ENCODE peak calls at places on chromosomes 12 and 14, in four cellular contexts. A, L, N and H are unnamed samples.

GRCh38 chr12:117002040-117002832 is 91.5 kb downstream of the FBXW8 start:
- DNase-seq in A (no peak), L (no peak), N (no peak), H (no peak)

GRCh38 chr12:121839993-121840761 is 18.5 kb downstream of the HPD start:
- DNase-seq in A (no peak), L (no peak), N (no peak), H (no peak)

GRCh38 chr14:104895207-104895785 is 29.4 kb upstream of the PLD4 start:
- DNase-seq in A (no peak), L (no peak), N (no peak), H (peak)

GRCh38 chr12:119749666-119750065 is 81.7 kb downstream of the PRKAB1 start:
- DNase-seq in A (no peak), L (no peak), N (no peak), H (no peak)

GRCh38 chr14:34275038-34275437 is 187.0 kb downstream of the SPTSSA start:
- DNase-seq in A (no peak), L (no peak), N (no peak), H (no peak)

GRCh38 chr12:51174501-51174900 is 1.6 kb upstream of the TFCP2 start:
- DNase-seq in A (no peak), L (peak), N (no peak), H (no peak)

GRCh38 chr12:127150479-127150878 is 1116.5 kb upstream of the TMEM132C start:
- DNase-seq in A (no peak), L (no peak), N (no peak), H (no peak)

GRCh38 chr14:101634453-101635237 is 73.3 kb downstream of the DIO3 start:
- DNase-seq in A (no peak), L (no peak), N (no peak), H (no peak)

GRCh38 chr14:68549057-68549421 is 243.8 kb downstream of the ZFP36L1 start:
- DNase-seq in A (no peak), L (peak), N (no peak), H (no peak)

GRCh38 chr12:6551063-6551461 is 4.8 kb downstream of the IFFO1 start:
- DNase-seq in A (peak), L (peak), N (no peak), H (peak)

GRCh38 chr12:6552140-6552551 is 3.7 kb downstream of the IFFO1 start:
- DNase-seq in A (peak), L (peak), N (no peak), H (no peak)

GRCh38 chr12:6549379-6550151 is 6.3 kb downstream of the IFFO1 start:
- DNase-seq in A (peak), L (no peak), N (no peak), H (no peak)

GRCh38 chr12:6551496-6552139 is 4.2 kb downstream of the IFFO1 start:
- DNase-seq in A (peak), L (peak), N (no peak), H (no peak)

GRCh38 chr12:6550294-6551062 is 5.4 kb downstream of the IFFO1 start:
- DNase-seq in A (peak), L (peak), N (no peak), H (peak)
- H3K4me3 ChIP-seq in A (peak), L (no peak), N (no peak), H (no peak)

DNA sequence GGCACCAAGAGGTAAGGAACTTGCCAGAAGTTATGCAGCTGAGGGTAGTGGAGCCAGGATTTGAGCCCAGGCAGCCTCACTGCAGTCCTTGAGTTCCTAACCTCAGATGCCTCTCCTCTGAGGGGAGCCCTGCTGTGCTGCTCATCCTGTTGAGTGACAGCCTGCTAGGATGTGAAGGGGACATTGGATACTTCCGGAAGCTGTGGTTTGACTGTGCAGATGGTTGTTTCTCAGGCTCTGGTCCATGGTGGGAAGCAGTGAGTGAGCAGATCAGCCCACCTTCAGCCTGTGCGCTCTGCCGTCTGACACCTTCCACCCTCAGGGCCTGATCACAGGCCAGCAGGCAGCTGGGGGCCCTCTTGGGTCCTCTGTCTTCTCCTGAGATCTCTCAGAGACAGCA is 253.2 kb downstream of the CACNA1C start:
- DNase-seq in A (no peak), L (no peak), N (no peak), H (no peak)
- TF ChIP-seq POLR2A in A (no peak), L (no peak), N (no peak), H (no peak)

DNA sequence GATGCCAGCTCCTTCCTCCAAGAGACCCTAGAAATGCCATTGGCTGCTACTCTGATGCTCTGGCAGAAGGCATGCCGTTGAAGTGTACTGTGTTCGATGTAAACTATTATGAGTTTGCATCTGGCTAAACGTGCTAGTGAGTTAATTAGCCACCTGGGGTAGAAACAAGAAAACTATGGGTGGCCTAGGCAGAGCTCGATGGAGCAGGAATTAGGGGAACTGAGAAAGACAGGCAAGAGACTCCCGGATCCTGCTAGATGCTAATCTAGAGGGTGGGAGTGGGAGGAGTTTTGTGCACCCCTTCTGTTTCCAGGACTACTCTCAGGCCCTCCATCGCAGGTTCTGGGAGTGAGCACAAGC is 32.0 kb downstream of the TMEM63C start:
- DNase-seq in A (no peak), L (no peak), N (no peak), H (no peak)
- TF ChIP-seq CTCF in A (no peak), L (no peak), N (no peak), H (no peak)

GRCh38 chr12:6383572-6384498 is at the start of gene LTBR:
- DNase-seq in A (peak), L (peak), N (peak), H (peak)
- H3K4me3 ChIP-seq in A (peak), L (peak), N (peak), H (peak)

DNA sequence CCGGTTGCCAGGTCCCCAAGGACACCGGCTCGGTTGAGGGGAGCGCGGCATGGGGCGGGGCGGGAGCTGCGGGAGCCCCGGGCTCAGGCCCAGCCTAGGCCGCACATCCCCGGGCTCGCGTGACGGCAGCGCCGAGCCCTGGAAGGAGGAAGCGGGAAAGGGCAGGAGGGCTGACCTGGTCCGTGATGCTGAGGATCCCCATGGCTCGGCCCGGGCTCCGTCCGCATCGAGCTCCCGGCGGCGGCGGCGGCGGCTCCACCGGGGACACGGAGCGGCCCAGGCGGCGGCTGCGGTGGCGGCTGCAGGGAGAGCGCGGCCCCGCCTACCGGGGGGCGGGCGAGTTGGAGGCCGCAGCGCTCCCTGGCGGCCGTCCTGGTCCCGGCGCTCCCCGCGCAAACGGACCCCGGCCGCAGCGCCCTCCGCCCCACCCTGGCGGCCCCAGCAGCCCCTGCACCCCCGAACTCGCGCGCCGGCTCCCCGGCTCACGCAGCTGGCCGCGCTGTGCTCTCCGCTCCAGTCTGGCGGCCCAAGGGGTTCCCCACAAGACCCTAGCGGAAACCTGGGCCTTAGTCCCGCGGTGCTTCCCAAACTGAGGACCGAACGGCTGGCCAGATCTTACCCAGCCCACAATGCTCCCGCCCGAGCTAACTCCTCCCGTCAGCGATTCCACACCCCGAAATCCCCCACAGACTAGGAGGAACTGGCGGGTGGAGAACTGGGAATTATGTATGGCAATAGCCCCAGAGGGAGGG is at the start of gene ANKRD52:
- DNase-seq in A (peak), L (peak), N (peak), H (peak)
- TF ChIP-seq POLR2A in A (peak), L (peak), N (peak), H (peak)

GRCh38 chr12:3746758-3747157 is 6.2 kb downstream of the CRACR2A start:
- DNase-seq in A (no peak), L (no peak), N (no peak), H (no peak)

GRCh38 chr12:3743803-3744202 is 9.1 kb downstream of the CRACR2A start:
- DNase-seq in A (peak), L (no peak), N (no peak), H (peak)

GRCh38 chr12:3741882-3742672 is 10.8 kb downstream of the CRACR2A start:
- DNase-seq in A (no peak), L (no peak), N (no peak), H (no peak)

GRCh38 chr12:3745152-3745551 is 7.8 kb downstream of the CRACR2A start:
- DNase-seq in A (no peak), L (peak), N (no peak), H (no peak)

GRCh38 chr12:3744216-3744883 is 8.6 kb downstream of the CRACR2A start:
- DNase-seq in A (no peak), L (no peak), N (no peak), H (no peak)
- TF ChIP-seq CTCF in A (no peak), L (no peak), N (no peak), H (no peak)

DNA sequence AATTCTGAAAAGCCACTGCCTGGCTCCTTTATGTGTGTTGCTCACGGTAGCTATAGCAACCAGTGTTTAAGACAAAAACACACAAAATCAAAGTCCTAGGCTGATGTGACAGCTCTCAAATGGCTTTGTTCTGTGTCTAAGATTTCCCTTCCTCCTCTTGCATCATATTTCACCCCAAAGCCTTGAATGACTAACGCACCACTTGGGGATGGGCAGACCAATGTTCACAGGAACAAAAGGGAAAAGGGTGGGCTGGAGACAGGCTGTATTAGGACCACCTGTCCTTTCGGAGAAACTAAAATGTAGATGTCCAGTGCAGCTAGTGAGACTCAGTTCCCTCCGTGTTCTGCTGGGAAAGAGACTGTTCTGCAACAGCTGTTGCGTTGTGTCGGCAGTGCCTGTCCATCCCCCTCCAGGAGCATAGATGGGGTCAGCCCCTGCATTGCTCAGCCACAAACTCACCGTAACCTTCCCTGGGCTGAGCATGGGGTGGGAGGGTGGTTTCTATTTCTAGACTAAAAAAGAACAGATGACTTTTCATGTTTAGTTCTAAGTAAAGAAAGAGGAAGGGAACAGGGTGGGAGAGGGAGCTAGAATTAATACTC is 26.8 kb upstream of the DAAM1 start:
- DNase-seq in A (no peak), L (no peak), N (no peak), H (no peak)
- H3K4me3 ChIP-seq in A (peak), L (peak), N (no peak), H (no peak)

GRCh38 chr14:103512701-103513611 is 9.7 kb downstream of the CKB start:
- DNase-seq in A (peak), L (peak), N (no peak), H (no peak)
- TF ChIP-seq POLR2A in A (no peak), L (peak), N (no peak), H (no peak)